ENCODE peak calls at places on chromosomes 11 and 22, in seven cellular contexts. L, D, Z, A, M, C and U are unnamed samples.

GRCh38 chr11:80162387-80162786 is 721.6 kb upstream of the TENM4 start:
- DNase-seq in Z (no peak), L (no peak), A (no peak), D (no peak), C (no peak), M (no peak), U (no peak)

GRCh38 chr11:60992842-60993409 is 21.4 kb downstream of the CD6 start:
- DNase-seq in M (no peak), A (no peak), D (peak; percentile 30), C (no peak), L (no peak), Z (no peak), U (no peak)

GRCh38 chr11:128336203-128336602 is 251.2 kb downstream of the ETS1 start:
- DNase-seq in A (no peak), L (peak; percentile 82), Z (no peak), D (peak; percentile 23), C (peak; percentile 88), M (peak; percentile 93), U (no peak)

GRCh38 chr11:45142241-45142885 is 4.1 kb upstream of the PRDM11 start:
- DNase-seq in D (no peak), A (no peak), Z (peak; percentile 15), M (no peak), C (no peak), L (no peak), U (no peak)

GRCh38 chr22:24187731-24188644 is 6.7 kb downstream of the SUSD2 start:
- DNase-seq in M (peak; percentile 72), Z (no peak), C (no peak), L (no peak), A (no peak), D (no peak), U (peak; percentile 46)

GRCh38 chr11:116176484-116177005 is 596.2 kb downstream of the BUD13 start:
- DNase-seq in C (no peak), L (no peak), M (no peak), Z (no peak), A (no peak), D (no peak), U (no peak)

GRCh38 chr22:38549106-38549884 is 20.7 kb downstream of the DMC1 start:
- DNase-seq in C (no peak), L (no peak), Z (no peak), A (no peak), D (no peak), M (no peak), U (no peak)

GRCh38 chr11:114195981-114196731 is 100.0 kb upstream of the NNMT start:
- DNase-seq in A (no peak), L (no peak), D (peak; percentile 42), Z (no peak), C (no peak), M (no peak), U (no peak)

GRCh38 chr22:33829549-33830280 is 90.6 kb downstream of the LARGE1 start:
- DNase-seq in C (no peak), Z (no peak), M (no peak), L (no peak), D (no peak), A (no peak), U (no peak)

GRCh38 chr11:64170419-64170818 is 4.5 kb upstream of the MACROD1 start:
- DNase-seq in M (no peak), D (no peak), L (no peak), Z (no peak), C (no peak), A (no peak), U (no peak)

GRCh38 chr11:110076388-110076965 is 16.7 kb upstream of the ZC3H12C start:
- DNase-seq in A (no peak), C (no peak), L (no peak), Z (peak; percentile 78), M (no peak), D (peak; percentile 75), U (peak; percentile 53)

DNA sequence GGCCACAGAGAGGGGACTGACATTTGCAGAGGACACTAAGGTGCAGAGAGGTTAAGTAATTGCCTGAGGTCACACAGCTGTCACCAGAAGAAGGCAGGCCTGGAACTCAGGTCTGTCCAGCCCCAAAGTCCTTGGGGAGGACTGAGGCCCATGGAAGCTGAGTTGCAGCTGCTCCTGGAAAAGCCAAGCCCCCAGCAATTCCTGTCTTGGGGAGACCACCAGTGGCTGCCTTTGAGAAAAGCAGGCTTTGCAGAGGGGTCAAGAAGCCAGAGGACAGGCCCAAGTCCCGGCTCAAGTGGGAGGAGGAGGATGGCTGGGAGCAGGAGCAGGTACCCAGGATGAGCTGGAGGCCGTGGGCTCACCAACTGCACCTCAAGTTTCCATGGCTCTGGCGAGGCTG is 3.4 kb downstream of the NFAM1 start:
- DNase-seq in Z (no peak), D (peak; percentile 3), L (no peak), M (no peak), A (no peak), C (no peak), U (no peak)
- H3K4me1 ChIP-seq in Z (no peaks in the 10 kb centered on the region), D (peaks cover 21% of the 10 kb centered on the region), L (no peaks in the 10 kb centered on the region), M (peaks cover 2% of the 10 kb centered on the region), A (peaks cover 7% of the 10 kb centered on the region), C (no peaks in the 10 kb centered on the region), U (no peaks in the 10 kb centered on the region)

GRCh38 chr22:41197046-41197807 is 7.9 kb upstream of the L3MBTL2 start:
- DNase-seq in L (peak; percentile 46), D (peak; percentile 84), Z (peak; percentile 92), C (peak; percentile 75), A (no peak), M (peak; percentile 93), U (peak; percentile 87)
- TF ChIP-seq CTCF in L (no peak), D (peak; percentile 10), Z (no peak), C (no peak), A (no peak), M (peak; percentile 3), U (no peak)

GRCh38 chr11:34970033-34970432 is 53.6 kb downstream of the PDHX start:
- DNase-seq in M (no peak), L (no peak), Z (no peak), D (no peak), A (no peak), C (no peak), U (no peak)
- H3K4me1 ChIP-seq in M (no peaks in the 10 kb centered on the region), L (peaks cover 4% of the 10 kb centered on the region), Z (no peaks in the 10 kb centered on the region), D (no peaks in the 10 kb centered on the region), A (peaks cover 4% of the 10 kb centered on the region), C (peaks cover 5% of the 10 kb centered on the region), U (no peaks in the 10 kb centered on the region)

GRCh38 chr11:14248577-14248976 is 110.4 kb downstream of the RRAS2 start:
- DNase-seq in D (no peak), A (no peak), Z (no peak), L (no peak), M (no peak), C (no peak), U (no peak)
- TF ChIP-seq CTCF in D (no peak), A (no peak), Z (no peak), L (no peak), M (peak; percentile 11), C (no peak), U (no peak)

DNA sequence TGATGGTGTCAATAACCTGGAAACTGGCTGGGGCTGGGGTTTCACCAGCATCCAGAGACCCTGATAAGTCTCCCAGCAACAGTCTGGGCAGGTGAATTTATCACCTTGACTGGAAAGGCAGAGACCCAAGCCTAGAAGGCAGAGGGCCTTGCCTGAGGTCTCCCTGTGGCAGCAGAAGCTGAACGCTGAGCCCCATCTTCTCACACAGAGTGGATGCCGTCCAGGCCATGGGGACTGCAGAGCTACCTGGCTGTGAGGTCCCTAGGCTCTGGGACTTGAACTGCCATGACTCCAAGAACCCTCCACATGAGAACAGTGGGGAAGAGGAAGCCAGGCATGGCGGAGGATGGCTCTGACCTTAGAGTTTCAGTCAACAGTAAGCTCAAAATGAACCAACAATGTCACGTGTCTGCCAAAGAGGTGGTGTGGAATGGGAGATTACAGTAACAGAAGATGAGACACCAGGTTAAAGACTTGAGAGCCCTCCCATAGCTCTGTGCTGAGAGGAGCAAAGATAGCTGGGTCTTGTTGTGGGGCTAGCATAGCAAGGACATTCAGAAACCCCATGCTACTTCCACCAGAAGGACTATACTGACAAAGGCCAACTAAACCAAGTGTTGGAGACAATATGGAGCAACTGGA is 79.1 kb upstream of the LINC01488 start:
- DNase-seq in L (no peak), D (no peak), A (no peak), M (peak; percentile 29), Z (no peak), C (no peak), U (no peak)
- H3K4me1 ChIP-seq in L (peaks cover 11% of the 10 kb centered on the region), D (peaks cover 13% of the 10 kb centered on the region), A (peaks cover 12% of the 10 kb centered on the region), M (peaks cover 2% of the 10 kb centered on the region), Z (no peaks in the 10 kb centered on the region), C (no peaks in the 10 kb centered on the region), U (peaks cover 6% of the 10 kb centered on the region)

DNA sequence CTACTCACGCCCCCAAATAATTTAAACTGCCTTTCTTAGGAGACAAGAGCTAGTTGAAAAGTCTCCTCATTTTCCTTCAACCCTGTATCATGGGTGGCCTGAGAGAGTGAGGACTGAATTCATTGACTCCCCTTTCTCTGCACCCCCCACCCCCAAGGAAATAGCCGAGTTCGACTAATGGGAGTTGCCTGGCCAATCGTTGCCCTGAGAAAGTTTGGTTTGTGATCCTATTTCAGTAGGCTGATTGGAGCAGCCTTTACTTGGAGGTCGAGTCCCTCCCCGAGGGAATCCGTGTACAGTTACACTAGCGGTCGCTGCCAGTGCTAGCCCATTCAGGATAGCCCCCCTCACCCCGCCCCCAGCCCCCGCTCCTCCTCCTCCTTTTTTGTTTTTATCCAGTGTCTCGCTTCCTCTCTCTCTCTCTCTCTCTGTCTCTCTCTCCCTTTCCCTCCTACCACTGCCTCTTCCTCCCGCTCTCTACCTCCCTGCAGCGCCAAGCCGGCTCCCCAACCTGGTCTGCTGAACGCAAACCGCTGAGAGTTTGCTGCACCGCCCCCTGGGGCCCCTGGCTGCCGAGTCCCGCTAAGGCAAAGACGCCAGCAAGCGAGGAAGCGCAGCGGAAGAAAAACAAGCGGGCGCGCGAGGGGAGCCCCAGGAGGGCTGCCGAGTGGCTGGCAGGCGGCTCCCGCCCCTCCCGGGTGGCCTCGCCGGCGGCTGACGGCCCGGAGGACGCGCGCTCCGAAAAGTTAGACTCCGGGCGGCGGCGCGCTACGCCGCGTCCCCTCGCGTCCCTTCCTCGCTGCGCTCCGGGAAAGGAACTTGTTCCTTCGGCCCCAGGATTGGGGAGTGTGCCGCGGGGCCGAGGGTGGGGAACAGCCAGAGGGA is at the start of gene GRAMD1B:
- DNase-seq in D (peak; percentile 77), M (peak; percentile 81), A (no peak), Z (peak; percentile 38), C (peak; percentile 66), L (peak; percentile 83), U (peak; percentile 42)
- TF ChIP-seq CTCF in D (peak; percentile 15), M (no peak), A (no peak), Z (no peak), C (no peak), L (peak; percentile 4), U (no peak)

GRCh38 chr11:73310076-73310475 is 2.0 kb downstream of the ARHGEF17 start:
- DNase-seq in L (no peak), M (peak; percentile 81), A (no peak), Z (no peak), C (no peak), D (no peak), U (no peak)

GRCh38 chr11:73307323-73308002 is 613 bp upstream of the ARHGEF17 start:
- DNase-seq in Z (peak; percentile 99), M (peak; percentile 99), L (peak; percentile 98), A (peak; percentile 95), D (peak; percentile 99), C (peak; percentile 99), U (peak; percentile 98)

GRCh38 chr11:73308003-73308962 is at the start of gene ARHGEF17:
- DNase-seq in L (peak; percentile 83), M (peak; percentile 95), Z (peak; percentile 68), A (peak; percentile 34), D (peak; percentile 89), C (peak; percentile 89), U (peak; percentile 60)

GRCh38 chr11:73310661-73311393 is 2.8 kb downstream of the ARHGEF17 start:
- DNase-seq in M (no peak), C (no peak), D (no peak), Z (no peak), L (no peak), A (no peak), U (no peak)

GRCh38 chr11:73308963-73309960 is 1.2 kb downstream of the ARHGEF17 start:
- DNase-seq in M (peak; percentile 98), C (peak; percentile 92), L (peak; percentile 98), Z (peak; percentile 82), D (peak; percentile 92), A (peak; percentile 55), U (peak; percentile 86)
- H3K4me1 ChIP-seq in M (peaks cover 43% of the 10 kb centered on the region), C (peaks cover 41% of the 10 kb centered on the region), L (peaks cover 19% of the 10 kb centered on the region), Z (peaks cover 4% of the 10 kb centered on the region), D (peaks cover 56% of the 10 kb centered on the region), A (peaks cover 50% of the 10 kb centered on the region), U (peaks cover 13% of the 10 kb centered on the region)